ENCODE peak calls at places on chromosomes 3 and 15, in eight cellular contexts. N, T, U, F, X, A, R and V are unnamed samples. For H3K9me3, the result is how much of the 10 kb centered on the place peaks cover.

GRCh38 chr3:75655501-75655904 is 8.6 kb upstream of the FRG2C start:
- DNase-seq in N (no peak), R (no peak), U (no peak), F (no peak), T (peak), X (no peak), A (no peak), V (no peak)

GRCh38 chr15:37078000-37078399 is 22.3 kb downstream of the MEIS2 start:
- DNase-seq in U (no peak), R (no peak), A (no peak), X (no peak), F (no peak), T (no peak), N (no peak), V (no peak)

GRCh38 chr3:159669024-159669476 is 319.6 kb upstream of the IL12A start:
- DNase-seq in T (no peak), N (no peak), F (no peak), A (no peak), X (no peak), U (peak), R (no peak), V (no peak)

GRCh38 chr3:3998140-3998977 is 199.1 kb downstream of the LRRN1 start:
- DNase-seq in U (no peak), A (no peak), T (peak), R (no peak), N (peak), X (peak), F (no peak), V (peak)

GRCh38 chr15:70670680-70671079 is 92.7 kb downstream of the UACA start:
- DNase-seq in N (no peak), F (no peak), X (no peak), U (no peak), R (no peak), T (no peak), A (no peak), V (no peak)

GRCh38 chr15:56613826-56614225 is 119.5 kb downstream of the ZNF280D start:
- DNase-seq in U (no peak), X (no peak), T (no peak), N (no peak), R (no peak), A (no peak), F (no peak), V (no peak)

GRCh38 chr3:182937293-182938051 is 42.9 kb downstream of the DCUN1D1 start:
- DNase-seq in X (no peak), N (no peak), T (no peak), F (no peak), R (no peak), A (no peak), U (no peak), V (no peak)

GRCh38 chr3:153079386-153079785 is 82.6 kb upstream of the RAP2B start:
- DNase-seq in A (no peak), X (no peak), T (no peak), R (no peak), N (no peak), U (no peak), F (no peak), V (peak)

GRCh38 chr3:10283638-10284037 is 9.1 kb downstream of the GHRL start:
- DNase-seq in A (no peak), U (no peak), X (no peak), T (no peak), N (no peak), R (no peak), F (peak), V (no peak)

GRCh38 chr3:63364909-63365308 is 86.8 kb downstream of the SYNPR start:
- DNase-seq in A (no peak), T (peak), X (no peak), N (no peak), F (no peak), R (no peak), U (no peak), V (peak)

GRCh38 chr3:141387446-141388030 is 19.2 kb downstream of the ZBTB38 start:
- DNase-seq in A (no peak), U (no peak), N (no peak), F (no peak), R (no peak), X (no peak), T (no peak), V (no peak)

GRCh38 chr15:58522865-58523264 is 91.1 kb downstream of the LIPC start:
- DNase-seq in A (no peak), R (no peak), N (no peak), T (no peak), F (no peak), U (no peak), X (no peak), V (no peak)

GRCh38 chr15:25236861-25237155 is 202.0 kb downstream of the UBE3A start:
- DNase-seq in T (no peak), U (no peak), N (no peak), R (peak), F (no peak), X (no peak), A (no peak), V (no peak)

GRCh38 chr15:25236143-25236860 is 202.5 kb downstream of the UBE3A start:
- DNase-seq in X (no peak), T (no peak), F (no peak), N (no peak), A (peak), U (no peak), R (peak), V (no peak)

GRCh38 chr15:25234831-25235230 is 204.0 kb downstream of the UBE3A start:
- DNase-seq in U (no peak), T (no peak), A (no peak), R (no peak), N (no peak), F (no peak), X (no peak), V (no peak)

GRCh38 chr15:25235391-25235790 is 203.4 kb downstream of the UBE3A start:
- DNase-seq in X (no peak), R (no peak), T (no peak), A (no peak), U (no peak), N (no peak), F (no peak), V (no peak)

DNA sequence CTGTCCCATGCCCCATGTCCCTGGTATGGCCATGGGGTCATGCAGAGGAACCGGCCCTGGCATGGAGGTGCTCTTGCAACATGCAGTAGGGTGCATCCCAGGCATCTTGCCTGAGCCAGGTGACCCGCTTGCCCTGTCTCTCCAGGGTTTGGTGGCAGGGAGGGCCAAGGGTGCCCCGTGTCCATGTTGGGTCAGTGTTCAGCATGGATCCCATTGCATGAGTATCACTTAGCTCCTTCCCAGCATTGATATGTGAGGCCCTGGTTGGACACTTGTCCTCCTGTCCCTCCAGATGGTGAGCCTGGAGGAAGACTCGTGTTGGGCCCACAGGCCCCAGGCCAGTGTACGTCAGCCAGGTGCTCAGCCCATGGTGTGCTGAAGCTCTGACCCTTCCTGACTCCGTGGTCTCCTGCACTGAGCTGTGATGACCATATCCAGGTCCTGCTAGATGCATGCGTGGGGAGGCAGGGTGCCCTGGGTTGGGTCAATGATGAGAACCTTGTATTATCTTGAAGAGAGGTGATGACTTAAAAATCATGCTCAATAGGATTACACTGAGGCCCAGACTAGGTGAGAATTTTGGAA is 205.0 kb downstream of the UBE3A start:
- DNase-seq in R (no peak), U (no peak), F (no peak), X (no peak), A (no peak), N (no peak), T (no peak), V (no peak)
- H3K9me3 ChIP-seq in R (under half), U (half or more), F (under half), X (under half), A (under half), N (half or more), T (under half), V (under half)

GRCh38 chr3:133455960-133456359 is 56.1 kb downstream of the BFSP2 start:
- DNase-seq in N (no peak), U (no peak), T (no peak), F (no peak), A (no peak), X (no peak), R (no peak), V (no peak)

GRCh38 chr3:133455281-133455680 is 55.4 kb downstream of the BFSP2 start:
- DNase-seq in N (no peak), T (no peak), F (no peak), U (no peak), R (no peak), X (no peak), A (no peak), V (peak)

GRCh38 chr3:133459400-133459799 is 59.5 kb downstream of the BFSP2 start:
- DNase-seq in X (no peak), N (peak), R (peak), T (no peak), A (no peak), F (no peak), U (no peak), V (no peak)

GRCh38 chr3:133457025-133457424 is 57.2 kb downstream of the BFSP2 start:
- DNase-seq in A (no peak), N (no peak), X (no peak), R (no peak), T (no peak), F (no peak), U (no peak), V (no peak)

DNA sequence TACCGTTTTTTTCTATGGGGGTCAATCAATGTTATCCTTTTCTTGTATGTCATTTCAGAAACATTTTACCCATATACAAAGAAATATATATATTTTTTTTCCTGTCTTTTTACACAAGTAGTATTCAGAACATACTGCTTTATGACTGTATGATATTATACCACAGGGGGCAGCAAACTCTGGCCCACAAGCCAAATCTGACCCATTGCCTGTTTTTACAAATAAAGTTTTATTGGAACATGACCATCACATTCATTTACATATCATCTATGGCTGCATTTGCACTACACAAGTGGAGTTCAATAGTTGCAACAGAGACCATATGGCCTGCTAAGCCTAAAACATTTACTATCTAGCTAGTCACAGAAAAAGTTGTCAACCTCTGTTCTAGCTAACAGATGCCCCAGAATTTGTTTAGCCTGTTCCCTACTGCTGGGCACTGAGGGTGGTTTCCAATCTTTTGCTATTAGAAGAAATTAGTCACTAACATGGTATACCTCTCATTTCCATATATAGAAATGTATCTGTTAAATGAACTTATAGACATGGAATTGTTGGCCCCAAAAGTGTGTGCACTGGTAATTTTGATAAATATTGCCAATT is 57.7 kb downstream of the BFSP2 start:
- DNase-seq in A (no peak), U (no peak), N (no peak), T (no peak), X (no peak), F (no peak), R (no peak), V (no peak)
- TF ChIP-seq CTCF in A (peak), U (peak), N (peak), T (peak), X (peak), F (no peak), R (no peak), V (peak)

DNA sequence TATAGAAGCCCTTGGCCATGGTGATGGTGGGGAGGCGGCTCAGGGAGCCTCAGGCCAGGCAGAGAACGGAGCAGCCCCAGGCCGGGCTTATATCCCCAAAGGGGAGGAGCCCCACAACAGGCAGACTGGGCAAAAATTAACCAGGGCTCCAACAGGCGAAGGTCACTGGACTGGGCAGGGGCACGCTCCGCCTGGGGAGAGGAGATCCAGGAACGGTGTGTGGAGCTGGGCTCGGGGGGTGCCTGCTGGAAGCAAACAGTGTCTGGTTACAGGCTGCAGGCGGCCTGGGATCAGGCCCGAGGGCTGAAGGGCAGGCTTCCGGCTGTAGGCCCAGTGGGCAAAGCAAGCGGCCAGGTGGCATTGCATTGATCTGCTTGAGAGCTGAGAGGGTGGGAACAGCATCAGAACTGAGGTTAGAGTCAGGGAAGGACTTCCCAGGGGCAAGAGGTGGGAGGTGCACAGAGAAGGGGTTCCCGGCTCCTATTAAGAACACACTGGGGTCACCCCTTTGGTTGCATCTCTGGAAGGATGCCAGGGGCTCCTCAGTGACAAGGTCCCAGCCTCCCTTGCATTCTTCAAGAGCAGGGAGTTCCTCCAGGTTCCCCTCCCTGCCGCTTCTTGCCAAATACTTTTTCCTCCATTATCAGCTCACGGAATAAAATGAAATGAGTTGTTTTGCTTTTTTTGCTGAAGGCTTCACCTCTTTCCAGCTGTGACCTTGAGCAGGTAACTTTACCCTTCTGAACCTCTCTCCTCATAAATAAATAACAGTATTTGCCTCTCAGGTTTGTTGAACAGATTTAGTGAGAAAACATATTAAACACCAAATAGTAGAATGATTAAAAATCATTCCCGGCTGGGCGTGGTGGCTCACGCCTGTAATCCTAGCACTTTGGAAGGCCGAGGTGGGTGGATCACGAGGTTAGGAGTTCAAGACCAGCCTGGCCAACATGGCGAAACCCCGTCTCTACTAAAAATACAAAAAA is 7.8 kb downstream of the ANPEP start:
- DNase-seq in R (no peak), X (no peak), A (no peak), F (no peak), T (no peak), U (no peak), N (peak), V (no peak)
- H3K27ac ChIP-seq in R (no peak), X (no peak), A (no peak), F (no peak), T (no peak), U (no peak), N (peak), V (no peak)

GRCh38 chr15:25065286-25065685 is 110.5 kb downstream of the SNRPN start:
- DNase-seq in F (no peak), U (no peak), X (no peak), R (peak), A (no peak), N (no peak), T (no peak), V (no peak)
- H3K9me3 ChIP-seq in F (half or more), U (half or more), X (half or more), R (half or more), A (half or more), N (half or more), T (half or more), V (half or more)